ENCODE peak calls at places on chromosomes 5 and 9, in four cellular contexts. E, I, U and S are unnamed samples.

GRCh38 chr9:86079421-86080111 is 19.8 kb downstream of the GOLM1 start:
- DNase-seq in E (no peak), I (no peak), U (no peak), S (no peak)

GRCh38 chr5:73278693-73279092 is 105.7 kb downstream of the TMEM174 start:
- DNase-seq in E (no peak), I (peak), U (no peak), S (no peak)

GRCh38 chr5:90434116-90434714 is 24.7 kb upstream of the CETN3 start:
- DNase-seq in E (peak), I (no peak), U (peak), S (peak)

GRCh38 chr5:41193462-41194166 is 19.7 kb downstream of the C6 start:
- DNase-seq in E (no peak), I (peak), U (no peak), S (no peak)

GRCh38 chr9:75019022-75019421 is 9.1 kb downstream of the CARNMT1 start:
- DNase-seq in E (no peak), I (no peak), U (no peak), S (no peak)

GRCh38 chr9:121725008-121725795 is 73.8 kb downstream of the DAB2IP start:
- DNase-seq in E (no peak), I (peak), U (peak), S (no peak)

GRCh38 chr5:143448518-143448917 is 45.0 kb upstream of the NR3C1 start:
- DNase-seq in E (no peak), I (no peak), U (no peak), S (no peak)

GRCh38 chr9:88681434-88681833 is 146.5 kb downstream of the NXNL2 start:
- DNase-seq in E (no peak), I (no peak), U (no peak), S (no peak)

GRCh38 chr9:37565661-37566618 is 10.2 kb downstream of the FBXO10 start:
- DNase-seq in E (peak), I (no peak), U (no peak), S (no peak)

GRCh38 chr5:143396353-143396940 is 7.0 kb downstream of the NR3C1 start:
- DNase-seq in E (no peak), I (no peak), U (no peak), S (no peak)

GRCh38 chr5:122076669-122077450 is 1.2 kb downstream of the LOX start:
- DNase-seq in E (peak), I (peak), U (peak), S (peak)

GRCh38 chr5:171893290-171893890 is 107.8 kb downstream of the SMIM23 start:
- DNase-seq in E (no peak), I (no peak), U (no peak), S (no peak)

GRCh38 chr5:160133071-160133917 is 14.0 kb upstream of the PWWP2A start:
- DNase-seq in E (peak), I (peak), U (peak), S (no peak)

GRCh38 chr9:13529321-13530104 is 250.0 kb upstream of the MPDZ start:
- DNase-seq in E (no peak), I (peak), U (no peak), S (no peak)

DNA sequence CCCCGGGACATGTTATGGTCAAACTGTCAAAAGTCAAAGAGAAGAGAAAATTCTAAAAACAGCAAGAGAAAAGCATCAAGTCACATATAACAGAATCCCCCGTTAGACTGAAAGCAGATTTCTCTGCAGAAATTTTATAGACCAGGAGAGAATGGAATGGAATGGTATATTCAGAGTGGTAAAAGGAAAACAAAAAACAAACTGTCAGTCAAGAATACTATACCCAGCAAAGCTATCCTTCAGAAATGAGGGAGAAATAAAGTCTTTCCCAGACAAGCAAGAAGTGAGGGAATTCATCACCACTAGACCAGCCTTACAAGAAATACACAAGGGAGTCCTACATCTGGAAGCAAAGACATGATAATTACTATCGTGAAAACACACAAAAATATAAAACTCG is 208.0 kb downstream of the CACNA1B start:
- DNase-seq in E (no peak), I (no peak), U (no peak), S (no peak)
- H3K27ac ChIP-seq in E (no peak), I (no peak), U (no peak), S (no peak)

GRCh38 chr9:112748041-112748440 is 2.5 kb upstream of the SNX30 start:
- DNase-seq in E (no peak), I (no peak), U (no peak), S (no peak)

GRCh38 chr9:112744177-112744576 is 6.4 kb upstream of the SNX30 start:
- DNase-seq in E (no peak), I (no peak), U (no peak), S (no peak)

GRCh38 chr9:112747094-112747493 is 3.5 kb upstream of the SNX30 start:
- DNase-seq in E (no peak), I (no peak), U (no peak), S (no peak)

DNA sequence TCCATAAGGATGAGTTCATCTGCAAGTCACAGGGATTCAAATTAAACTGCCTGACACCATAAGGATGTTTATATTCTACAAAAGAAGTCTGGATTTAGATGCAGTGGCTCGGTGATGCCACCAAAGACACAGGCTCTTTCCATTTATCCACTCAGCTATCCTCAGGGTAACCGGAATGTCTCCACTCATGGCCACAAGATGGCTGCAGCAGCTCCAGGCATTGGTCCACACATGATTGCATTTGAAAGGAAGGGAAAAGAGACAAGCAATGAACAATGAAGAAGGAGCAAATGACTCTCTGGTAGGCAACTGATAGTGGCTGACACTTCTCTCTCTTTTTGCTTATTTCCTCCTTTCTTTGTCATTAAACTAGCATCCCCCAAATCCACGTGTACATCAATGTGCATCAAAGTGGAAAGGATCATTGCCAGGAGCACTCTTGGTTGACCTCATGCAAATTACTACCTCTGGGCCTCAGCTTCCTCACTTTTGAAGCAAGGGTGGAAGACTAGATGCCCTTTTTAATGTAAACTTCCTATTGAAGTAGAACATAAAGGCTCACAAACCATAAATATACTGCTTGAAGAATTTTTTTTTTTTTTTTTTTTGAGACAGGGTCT is 7.2 kb upstream of the SNX30 start:
- DNase-seq in E (no peak), I (no peak), U (no peak), S (no peak)
- H3K27ac ChIP-seq in E (no peak), I (no peak), U (no peak), S (no peak)

DNA sequence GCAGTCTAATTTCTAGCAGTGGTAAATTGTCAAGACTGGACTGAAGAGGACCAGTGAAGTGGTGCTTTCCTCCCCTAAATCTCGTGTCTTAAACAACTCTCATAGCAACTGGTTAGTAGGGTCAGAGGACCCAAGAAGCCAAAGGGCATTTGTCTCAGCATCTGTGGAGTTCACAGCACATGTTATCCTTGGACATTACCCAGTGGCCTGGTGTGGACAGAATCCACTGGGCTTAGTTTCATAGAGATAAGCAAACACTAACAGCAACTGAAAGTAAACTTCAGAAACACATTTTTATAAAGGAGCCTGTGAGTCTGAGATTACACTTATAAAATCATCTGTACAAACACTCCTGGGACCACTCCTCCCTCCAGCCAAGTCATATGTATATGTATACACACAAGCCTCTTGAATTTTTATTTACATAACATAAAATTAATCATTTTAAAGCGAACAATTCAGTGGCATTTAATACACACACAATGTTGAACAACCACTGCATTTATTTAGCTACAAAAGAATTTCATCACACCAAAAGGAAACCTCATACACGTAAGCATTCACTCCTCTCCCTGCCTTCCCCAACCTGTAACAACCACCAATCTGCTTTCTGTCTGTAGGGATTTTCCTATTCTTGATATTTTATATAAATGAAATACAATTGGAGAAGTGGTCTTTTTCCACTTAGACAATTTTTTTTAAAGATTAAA is 457.8 kb downstream of the RASEF start:
- DNase-seq in E (no peak), I (peak), U (no peak), S (peak)
- H3K27ac ChIP-seq in E (no peak), I (peak), U (no peak), S (no peak)

GRCh38 chr9:78970375-78970774 is 601.4 kb upstream of the TLE4 start:
- DNase-seq in E (no peak), I (no peak), U (no peak), S (no peak)

GRCh38 chr9:78971505-78971904 is 600.3 kb upstream of the TLE4 start:
- DNase-seq in E (peak), I (no peak), U (no peak), S (no peak)

GRCh38 chr9:78972303-78973002 is 599.3 kb upstream of the TLE4 start:
- DNase-seq in E (peak), I (no peak), U (no peak), S (peak)

GRCh38 chr9:78973906-78974305 is 597.9 kb upstream of the TLE4 start:
- DNase-seq in E (peak), I (no peak), U (no peak), S (peak)
- H3K27ac ChIP-seq in E (no peak), I (no peak), U (no peak), S (no peak)

GRCh38 chr5:150295172-150295611 is 5.6 kb upstream of the CAMK2A start:
- DNase-seq in E (no peak), I (peak), U (no peak), S (no peak)

GRCh38 chr5:150294551-150295071 is 5.0 kb upstream of the CAMK2A start:
- DNase-seq in E (no peak), I (no peak), U (no peak), S (no peak)

GRCh38 chr5:150297236-150297890 is 5.3 kb downstream of the ARSI start:
- DNase-seq in E (no peak), I (no peak), U (no peak), S (no peak)

GRCh38 chr5:150296496-150296895 is 6.2 kb downstream of the ARSI start:
- DNase-seq in E (no peak), I (no peak), U (no peak), S (no peak)

GRCh38 chr5:150295741-150296486 is 6.3 kb upstream of the CAMK2A start:
- DNase-seq in E (no peak), I (no peak), U (no peak), S (no peak)
- H3K27ac ChIP-seq in E (no peak), I (no peak), U (no peak), S (no peak)

GRCh38 chr5:116358911-116359418 is 215.7 kb downstream of the SEMA6A start:
- DNase-seq in E (no peak), I (no peak), U (no peak), S (peak)
- H3K27ac ChIP-seq in E (no peak), I (no peak), U (no peak), S (peak)

GRCh38 chr9:100100268-100100667 is 1.2 kb downstream of the INVS start:
- DNase-seq in E (no peak), I (no peak), U (no peak), S (no peak)

GRCh38 chr9:100105861-100106260 is 6.8 kb downstream of the INVS start:
- DNase-seq in E (no peak), I (no peak), U (no peak), S (no peak)

GRCh38 chr9:100106616-100107015 is 7.6 kb downstream of the INVS start:
- DNase-seq in E (no peak), I (no peak), U (no peak), S (no peak)

GRCh38 chr9:100101608-100102007 is 2.6 kb downstream of the INVS start:
- DNase-seq in E (no peak), I (no peak), U (no peak), S (no peak)

DNA sequence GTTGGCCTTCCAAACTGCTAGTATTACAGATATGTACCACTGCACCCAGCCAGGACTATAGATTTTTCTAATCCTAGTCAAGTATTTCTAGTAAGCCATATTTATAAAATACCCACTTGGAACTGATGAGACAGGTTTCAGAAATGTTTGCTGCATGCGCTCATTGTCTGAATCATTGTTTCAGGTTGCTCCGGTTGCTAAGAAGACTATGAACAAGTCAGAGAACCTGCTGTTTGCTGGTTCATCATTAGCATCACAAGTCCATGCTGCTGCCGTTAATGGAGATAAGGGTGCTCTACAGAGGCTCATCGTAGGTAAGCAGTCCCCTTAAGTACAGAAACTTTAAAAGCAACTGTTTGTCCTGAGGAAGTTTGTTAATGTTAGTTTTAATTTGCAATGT is 5.3 kb downstream of the INVS start:
- DNase-seq in E (peak), I (no peak), U (no peak), S (no peak)
- H3K27ac ChIP-seq in E (no peak), I (no peak), U (no peak), S (no peak)

DNA sequence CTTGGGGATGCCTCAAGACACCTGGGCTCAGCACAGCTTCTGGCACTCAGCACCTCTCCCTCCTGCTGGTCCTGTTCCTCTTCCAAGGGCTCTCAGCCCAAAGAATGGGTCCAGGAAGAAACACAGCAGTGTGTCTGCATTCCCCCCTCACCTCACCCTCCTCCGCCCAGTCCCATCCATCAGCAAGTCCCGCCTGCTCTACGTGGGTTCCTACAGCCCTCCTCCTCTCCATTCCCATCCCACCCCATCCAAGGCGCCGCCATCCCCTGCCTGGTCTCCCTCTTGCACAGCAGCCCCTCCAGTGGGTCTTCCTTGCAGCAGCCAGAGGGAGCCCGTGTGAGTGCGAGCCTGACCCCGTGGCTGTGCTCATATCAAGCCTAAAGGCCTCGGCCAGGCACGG is 52.3 kb upstream of the RPL26L1 start:
- DNase-seq in E (no peak), I (peak), U (peak), S (no peak)
- H3K27ac ChIP-seq in E (no peak), I (peak), U (no peak), S (no peak)

GRCh38 chr9:69674112-69674511 is 1.9 kb upstream of the APBA1 start:
- DNase-seq in E (peak), I (no peak), U (no peak), S (no peak)

GRCh38 chr9:69672828-69673640 is 863 bp upstream of the APBA1 start:
- DNase-seq in E (peak), I (peak), U (peak), S (peak)

GRCh38 chr9:69677931-69678330 is 5.8 kb upstream of the APBA1 start:
- DNase-seq in E (no peak), I (no peak), U (no peak), S (no peak)

GRCh38 chr9:69674741-69675438 is 2.7 kb upstream of the APBA1 start:
- DNase-seq in E (no peak), I (no peak), U (no peak), S (no peak)

DNA sequence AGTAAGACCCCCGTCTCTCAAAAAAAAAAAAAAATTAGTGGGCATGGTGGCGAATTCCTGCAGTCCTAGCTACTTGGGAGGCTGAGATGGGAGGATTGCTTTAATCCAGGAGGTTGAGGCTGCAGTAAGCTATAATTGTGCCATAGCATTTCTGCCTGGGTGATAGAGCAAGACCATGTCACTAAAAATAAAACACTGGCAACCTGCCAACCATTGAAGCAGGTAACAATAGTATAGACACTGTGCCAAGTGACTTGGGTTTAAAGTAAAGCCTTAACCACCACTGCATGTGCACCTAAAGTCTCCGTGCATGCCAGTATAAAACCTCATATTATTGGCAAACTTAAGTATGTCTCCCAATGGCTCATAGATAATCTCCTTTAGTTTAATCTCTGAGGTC is 3.4 kb upstream of the APBA1 start:
- DNase-seq in E (no peak), I (no peak), U (no peak), S (peak)
- H3K27ac ChIP-seq in E (no peak), I (no peak), U (no peak), S (no peak)

GRCh38 chr5:167511276-167511675 is 780.2 kb upstream of the WWC1 start:
- DNase-seq in E (peak), I (no peak), U (no peak), S (no peak)
- H3K27ac ChIP-seq in E (peak), I (no peak), U (no peak), S (no peak)